ENCODE peak calls at places on chromosomes 4 and X, in ten cellular contexts. One of them, this sample, is unnamed.

GRCh38 chrX:12648995-12649394 is 142.2 kb upstream of the PRPS2 start:
- DNase-seq in fibroblast of pulmonary artery: peak; percentile 13
- DNase-seq in body of pancreas: no peak
- DNase-seq in fibroblast of the aortic adventitia: no peak
- DNase-seq in A549: no peak
- DNase-seq in uterus: no peak
- DNase-seq in GM23338: no peak
- DNase-seq in IMR-90: no peak
- DNase-seq in fibroblast of mammary gland: no peak
- DNase-seq in pancreas: no peak
- DNase-seq in this sample: no peak

GRCh38 chr4:8723222-8723980 is 130.8 kb downstream of the CPZ start:
- DNase-seq in uterus: peak; percentile 2
- DNase-seq in fibroblast of the aortic adventitia: no peak
- DNase-seq in fibroblast of pulmonary artery: no peak
- DNase-seq in fibroblast of mammary gland: no peak
- DNase-seq in body of pancreas: peak; percentile 8
- DNase-seq in A549: no peak
- DNase-seq in GM23338: no peak
- DNase-seq in IMR-90: no peak
- DNase-seq in pancreas: no peak
- DNase-seq in this sample: no peak

GRCh38 chrX:19373034-19373891 is 29.5 kb downstream of the PDHA1 start:
- DNase-seq in fibroblast of mammary gland: no peak
- DNase-seq in fibroblast of the aortic adventitia: no peak
- DNase-seq in body of pancreas: no peak
- DNase-seq in GM23338: peak; percentile 56
- DNase-seq in A549: no peak
- DNase-seq in pancreas: no peak
- DNase-seq in IMR-90: no peak
- DNase-seq in uterus: no peak
- DNase-seq in fibroblast of pulmonary artery: no peak
- DNase-seq in this sample: no peak

GRCh38 chrX:83759872-83760271 is 101.1 kb upstream of the CYLC1 start:
- DNase-seq in A549: no peak
- DNase-seq in uterus: no peak
- DNase-seq in IMR-90: peak; percentile 9
- DNase-seq in fibroblast of mammary gland: peak; percentile 23
- DNase-seq in GM23338: peak; percentile 27
- DNase-seq in fibroblast of pulmonary artery: no peak
- DNase-seq in body of pancreas: no peak
- DNase-seq in fibroblast of the aortic adventitia: peak; percentile 3
- DNase-seq in pancreas: no peak
- DNase-seq in this sample: no peak

GRCh38 chr4:40682298-40683101 is 52.8 kb upstream of the RBM47 start:
- DNase-seq in GM23338: no peak
- DNase-seq in uterus: no peak
- DNase-seq in pancreas: no peak
- DNase-seq in IMR-90: no peak
- DNase-seq in fibroblast of mammary gland: no peak
- DNase-seq in body of pancreas: no peak
- DNase-seq in fibroblast of the aortic adventitia: no peak
- DNase-seq in fibroblast of pulmonary artery: no peak
- DNase-seq in A549: no peak
- DNase-seq in this sample: no peak

GRCh38 chr4:76996445-76996844 is 46.9 kb downstream of the SEPTIN11 start:
- DNase-seq in A549: no peak
- DNase-seq in GM23338: no peak
- DNase-seq in uterus: no peak
- DNase-seq in fibroblast of mammary gland: no peak
- DNase-seq in pancreas: no peak
- DNase-seq in IMR-90: no peak
- DNase-seq in fibroblast of pulmonary artery: no peak
- DNase-seq in body of pancreas: no peak
- DNase-seq in fibroblast of the aortic adventitia: no peak
- DNase-seq in this sample: no peak

GRCh38 chr4:12439633-12440305 is 1011.1 kb upstream of the HS3ST1 start:
- DNase-seq in uterus: no peak
- DNase-seq in fibroblast of pulmonary artery: peak; percentile 67
- DNase-seq in GM23338: no peak
- DNase-seq in fibroblast of mammary gland: peak; percentile 6
- DNase-seq in A549: no peak
- DNase-seq in fibroblast of the aortic adventitia: peak; percentile 11
- DNase-seq in body of pancreas: no peak
- DNase-seq in IMR-90: no peak
- DNase-seq in pancreas: no peak
- DNase-seq in this sample: no peak

GRCh38 chr4:42397256-42397634 is at the start of gene SHISA3:
- DNase-seq in body of pancreas: no peak
- DNase-seq in fibroblast of the aortic adventitia: no peak
- DNase-seq in GM23338: peak; percentile 84
- DNase-seq in IMR-90: no peak
- DNase-seq in fibroblast of mammary gland: peak; percentile 24
- DNase-seq in uterus: no peak
- DNase-seq in pancreas: no peak
- DNase-seq in fibroblast of pulmonary artery: peak; percentile 52
- DNase-seq in A549: peak; percentile 4
- DNase-seq in this sample: no peak

GRCh38 chrX:153763298-153763932 is 634 bp upstream of the PLXNB3 start:
- DNase-seq in fibroblast of mammary gland: no peak
- DNase-seq in uterus: peak; percentile 14
- DNase-seq in fibroblast of the aortic adventitia: no peak
- DNase-seq in fibroblast of pulmonary artery: no peak
- DNase-seq in IMR-90: no peak
- DNase-seq in pancreas: peak; percentile 14
- DNase-seq in A549: no peak
- DNase-seq in GM23338: no peak
- DNase-seq in body of pancreas: peak; percentile 11
- DNase-seq in this sample: no peak

GRCh38 chr4:1578968-1579833 is 104.9 kb downstream of the FAM53A start:
- DNase-seq in fibroblast of pulmonary artery: peak; percentile 77
- DNase-seq in A549: peak; percentile 72
- DNase-seq in body of pancreas: peak; percentile 66
- DNase-seq in pancreas: peak; percentile 55
- DNase-seq in fibroblast of mammary gland: peak; percentile 84
- DNase-seq in GM23338: peak; percentile 68
- DNase-seq in fibroblast of the aortic adventitia: peak; percentile 75
- DNase-seq in IMR-90: peak; percentile 28
- DNase-seq in uterus: peak; percentile 77
- DNase-seq in this sample: peak; percentile 83
- H3K4me3 ChIP-seq in fibroblast of pulmonary artery: peak overlapping the region; percentile 59
- H3K4me3 ChIP-seq in A549: peak overlapping the region; percentile 60
- H3K4me3 ChIP-seq in body of pancreas: peak overlapping the region; percentile 39
- H3K4me3 ChIP-seq in pancreas: peak overlapping the region; percentile 25
- H3K4me3 ChIP-seq in fibroblast of mammary gland: peak overlapping the region; percentile 49
- H3K4me3 ChIP-seq in GM23338: peak overlapping the region; percentile 71
- H3K4me3 ChIP-seq in fibroblast of the aortic adventitia: peak overlapping the region; percentile 70
- H3K4me3 ChIP-seq in IMR-90: peak overlapping the region; percentile 99
- H3K4me3 ChIP-seq in uterus: peak overlapping the region; percentile 32
- H3K4me3 ChIP-seq in this sample: peak overlapping the region; percentile 58

GRCh38 chr4:70954032-70954431 is 39.4 kb upstream of the DCK start:
- DNase-seq in body of pancreas: no peak
- DNase-seq in A549: no peak
- DNase-seq in uterus: no peak
- DNase-seq in fibroblast of mammary gland: peak; percentile 8
- DNase-seq in fibroblast of the aortic adventitia: no peak
- DNase-seq in GM23338: no peak
- DNase-seq in pancreas: no peak
- DNase-seq in fibroblast of pulmonary artery: no peak
- DNase-seq in IMR-90: peak; percentile 17
- DNase-seq in this sample: no peak

GRCh38 chr4:70945046-70945445 is 42.9 kb downstream of the MOB1B start:
- DNase-seq in fibroblast of pulmonary artery: no peak
- DNase-seq in GM23338: no peak
- DNase-seq in IMR-90: peak; percentile 36
- DNase-seq in pancreas: no peak
- DNase-seq in fibroblast of the aortic adventitia: no peak
- DNase-seq in A549: no peak
- DNase-seq in uterus: no peak
- DNase-seq in body of pancreas: no peak
- DNase-seq in fibroblast of mammary gland: no peak
- DNase-seq in this sample: no peak

GRCh38 chr4:70945452-70946055 is 43.4 kb downstream of the MOB1B start:
- DNase-seq in pancreas: no peak
- DNase-seq in A549: no peak
- DNase-seq in IMR-90: peak; percentile 66
- DNase-seq in fibroblast of mammary gland: no peak
- DNase-seq in fibroblast of the aortic adventitia: no peak
- DNase-seq in fibroblast of pulmonary artery: peak; percentile 16
- DNase-seq in uterus: no peak
- DNase-seq in GM23338: no peak
- DNase-seq in body of pancreas: no peak
- DNase-seq in this sample: no peak

GRCh38 chr4:70946944-70947343 is 44.8 kb downstream of the MOB1B start:
- DNase-seq in fibroblast of mammary gland: peak; percentile 16
- DNase-seq in uterus: no peak
- DNase-seq in IMR-90: peak; percentile 33
- DNase-seq in fibroblast of pulmonary artery: peak; percentile 19
- DNase-seq in A549: no peak
- DNase-seq in GM23338: no peak
- DNase-seq in fibroblast of the aortic adventitia: no peak
- DNase-seq in pancreas: no peak
- DNase-seq in body of pancreas: no peak
- DNase-seq in this sample: no peak

DNA sequence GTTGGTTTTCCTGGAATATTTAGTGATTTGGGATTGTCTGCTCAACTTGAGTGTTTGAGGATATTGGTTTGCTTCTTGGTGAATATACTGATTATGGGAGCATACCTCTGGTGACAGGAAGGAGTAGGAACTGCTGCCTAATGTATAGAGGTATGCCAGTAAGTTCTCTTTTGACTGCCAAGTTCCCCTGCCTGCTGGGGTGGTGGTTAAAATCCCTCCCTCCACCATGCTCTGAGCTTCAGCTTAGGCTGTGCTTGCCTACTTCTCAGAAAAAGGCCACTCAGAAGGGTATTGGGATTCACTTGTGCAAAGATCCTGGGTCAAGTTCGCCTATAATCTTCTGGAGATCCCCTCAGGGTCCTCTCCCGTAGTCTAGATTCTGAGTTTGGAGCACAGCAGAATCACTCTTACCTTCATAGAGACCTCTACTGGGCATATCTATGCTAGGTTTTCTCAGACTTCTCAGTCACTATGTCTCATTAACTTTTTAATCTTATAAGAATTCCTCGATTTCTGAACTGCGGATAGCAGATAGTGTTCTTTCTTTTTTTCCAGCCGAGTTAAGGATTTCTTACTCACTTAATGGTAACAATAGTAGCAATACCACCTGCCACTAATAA is 44.7 kb upstream of the DCK start:
- DNase-seq in uterus: no peak
- DNase-seq in pancreas: no peak
- DNase-seq in fibroblast of the aortic adventitia: no peak
- DNase-seq in GM23338: no peak
- DNase-seq in IMR-90: no peak
- DNase-seq in A549: no peak
- DNase-seq in fibroblast of pulmonary artery: no peak
- DNase-seq in body of pancreas: no peak
- DNase-seq in fibroblast of mammary gland: no peak
- DNase-seq in this sample: no peak
- TF ChIP-seq CTCF in uterus: no peak
- TF ChIP-seq CTCF in pancreas: no peak
- TF ChIP-seq CTCF in fibroblast of the aortic adventitia: no peak
- TF ChIP-seq CTCF in GM23338: no peak
- TF ChIP-seq CTCF in IMR-90: no peak
- TF ChIP-seq CTCF in A549: no peak
- TF ChIP-seq CTCF in fibroblast of pulmonary artery: no peak
- TF ChIP-seq CTCF in body of pancreas: no peak
- TF ChIP-seq CTCF in fibroblast of mammary gland: no peak
- TF ChIP-seq CTCF in this sample: no peak

DNA sequence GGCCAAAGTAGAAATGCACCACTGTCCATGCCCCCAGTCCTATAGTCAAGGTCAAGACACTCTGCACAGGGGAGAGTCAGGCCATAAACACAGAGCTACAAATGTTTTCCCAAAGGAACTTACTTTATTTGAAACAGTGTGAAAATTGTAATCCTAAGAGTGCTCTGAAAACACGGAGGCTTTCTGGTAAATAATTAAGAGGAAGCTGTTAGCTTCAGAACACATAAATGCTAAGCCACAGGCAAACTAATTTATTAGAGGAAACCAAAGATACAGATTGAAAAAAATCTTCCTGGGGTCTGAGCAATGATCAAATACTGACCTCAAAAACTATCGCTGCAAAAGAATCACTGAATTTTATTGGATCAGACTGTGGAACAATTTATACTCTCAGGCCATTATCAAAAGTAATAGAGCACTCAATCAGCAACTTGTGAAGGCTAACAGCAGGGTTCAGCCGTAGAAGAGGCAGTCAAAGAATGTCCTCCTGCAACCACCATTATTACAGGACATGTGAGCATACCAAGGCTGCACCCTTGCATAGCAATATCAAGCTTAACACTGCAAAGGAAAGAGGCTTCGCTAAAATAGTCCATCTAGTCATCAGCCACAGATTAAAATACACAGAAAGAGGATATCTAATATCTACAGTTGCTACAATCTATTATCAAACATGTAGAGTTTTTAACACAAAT is 42.7 kb upstream of the TMPRSS11B start:
- DNase-seq in GM23338: no peak
- DNase-seq in A549: no peak
- DNase-seq in pancreas: no peak
- DNase-seq in fibroblast of pulmonary artery: no peak
- DNase-seq in fibroblast of mammary gland: no peak
- DNase-seq in fibroblast of the aortic adventitia: no peak
- DNase-seq in IMR-90: no peak
- DNase-seq in body of pancreas: no peak
- DNase-seq in uterus: no peak
- DNase-seq in this sample: no peak
- H3K4me3 ChIP-seq in GM23338: no peak overlapping the region
- H3K4me3 ChIP-seq in A549: no peak overlapping the region
- H3K4me3 ChIP-seq in pancreas: no peak overlapping the region
- H3K4me3 ChIP-seq in fibroblast of pulmonary artery: no peak overlapping the region
- H3K4me3 ChIP-seq in fibroblast of mammary gland: no peak overlapping the region
- H3K4me3 ChIP-seq in fibroblast of the aortic adventitia: no peak overlapping the region
- H3K4me3 ChIP-seq in IMR-90: no peak overlapping the region
- H3K4me3 ChIP-seq in body of pancreas: no peak overlapping the region
- H3K4me3 ChIP-seq in uterus: no peak overlapping the region
- H3K4me3 ChIP-seq in this sample: no peak overlapping the region

GRCh38 chr4:7461171-7461570 is 26.4 kb upstream of the PSAPL1 start:
- DNase-seq in fibroblast of the aortic adventitia: no peak
- DNase-seq in A549: no peak
- DNase-seq in IMR-90: no peak
- DNase-seq in fibroblast of mammary gland: no peak
- DNase-seq in body of pancreas: no peak
- DNase-seq in pancreas: no peak
- DNase-seq in fibroblast of pulmonary artery: no peak
- DNase-seq in uterus: no peak
- DNase-seq in GM23338: peak; percentile 45
- DNase-seq in this sample: no peak
- TF ChIP-seq CTCF in fibroblast of the aortic adventitia: no peak
- TF ChIP-seq CTCF in A549: no peak
- TF ChIP-seq CTCF in IMR-90: no peak
- TF ChIP-seq CTCF in fibroblast of mammary gland: no peak
- TF ChIP-seq CTCF in body of pancreas: no peak
- TF ChIP-seq CTCF in pancreas: no peak
- TF ChIP-seq CTCF in fibroblast of pulmonary artery: no peak
- TF ChIP-seq CTCF in uterus: no peak
- TF ChIP-seq CTCF in GM23338: peak; percentile 42
- TF ChIP-seq CTCF in this sample: no peak

DNA sequence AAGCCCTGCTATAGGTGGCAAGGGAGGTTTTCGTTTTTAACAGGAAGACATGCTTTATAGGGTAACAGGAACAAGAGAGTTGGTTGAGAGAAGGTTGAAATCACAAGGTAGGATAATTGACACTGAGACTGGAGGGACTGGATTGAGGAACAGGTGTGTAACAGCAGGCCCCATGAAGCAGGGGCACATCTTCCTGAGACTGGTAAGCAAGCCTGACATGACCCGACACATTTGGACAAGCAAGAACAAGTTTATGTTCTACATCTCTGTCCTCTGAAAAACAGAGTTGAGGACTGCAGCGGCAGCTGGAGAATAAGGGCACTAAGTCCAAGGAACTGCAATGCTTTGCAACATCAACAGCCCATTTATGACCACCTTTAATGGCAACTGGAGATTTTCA is 5.2 kb downstream of the RPS4X start:
- DNase-seq in pancreas: no peak
- DNase-seq in uterus: no peak
- DNase-seq in A549: no peak
- DNase-seq in fibroblast of pulmonary artery: no peak
- DNase-seq in body of pancreas: no peak
- DNase-seq in fibroblast of the aortic adventitia: no peak
- DNase-seq in GM23338: no peak
- DNase-seq in IMR-90: no peak
- DNase-seq in fibroblast of mammary gland: no peak
- DNase-seq in this sample: no peak
- H3K4me3 ChIP-seq in pancreas: no peak overlapping the region
- H3K4me3 ChIP-seq in uterus: no peak overlapping the region
- H3K4me3 ChIP-seq in A549: no peak overlapping the region
- H3K4me3 ChIP-seq in fibroblast of pulmonary artery: no peak overlapping the region
- H3K4me3 ChIP-seq in body of pancreas: no peak overlapping the region
- H3K4me3 ChIP-seq in fibroblast of the aortic adventitia: no peak overlapping the region
- H3K4me3 ChIP-seq in GM23338: no peak overlapping the region
- H3K4me3 ChIP-seq in IMR-90: no peak overlapping the region
- H3K4me3 ChIP-seq in fibroblast of mammary gland: no peak overlapping the region
- H3K4me3 ChIP-seq in this sample: no peak overlapping the region

This sample was measured in foreskin fibroblast.